ENCODE peak calls at places on chromosome 3, in four cellular contexts. S, X, T and E are unnamed samples.

GRCh38 chr3:15513810-15514662 is 7.5 kb downstream of the COLQ start:
- DNase-seq in S (no peak), X (no peak), T (no peak), E (no peak)

GRCh38 chr3:177652556-177653290 is 455.4 kb upstream of the TBL1XR1 start:
- DNase-seq in S (no peak), X (peak; percentile 32), T (no peak), E (no peak)

GRCh38 chr3:170331143-170331542 is 26.4 kb upstream of the SKIL start:
- DNase-seq in S (peak; percentile 87), X (no peak), T (no peak), E (no peak)

GRCh38 chr3:43733459-43734384 is 43.0 kb downstream of the ABHD5 start:
- DNase-seq in S (no peak), X (peak; percentile 72), T (peak; percentile 91), E (peak; percentile 47)

GRCh38 chr3:195802261-195802701 is 9.4 kb downstream of the MUC4 start:
- DNase-seq in S (no peak), X (no peak), T (no peak), E (no peak)

GRCh38 chr3:192919895-192920294 is 2.2 kb upstream of the MB21D2 start:
- DNase-seq in S (no peak), X (no peak), T (no peak), E (no peak)

GRCh38 chr3:58029842-58030584 is 21.8 kb downstream of the FLNB start:
- DNase-seq in S (no peak), X (no peak), T (no peak), E (no peak)

GRCh38 chr3:179666436-179667035 is 13.7 kb downstream of the USP13 start:
- DNase-seq in S (no peak), X (peak; percentile 42), T (no peak), E (peak; percentile 46)

GRCh38 chr3:83941990-83942710 is 1016.6 kb upstream of the CADM2 start:
- DNase-seq in S (no peak), X (no peak), T (no peak), E (no peak)

GRCh38 chr3:5188419-5189405 is 1.2 kb downstream of the EDEM1 start:
- DNase-seq in S (peak; percentile 46), X (peak; percentile 49), T (no peak), E (peak; percentile 49)

GRCh38 chr3:168096210-168096795 is 579 bp upstream of the GOLIM4 start:
- DNase-seq in S (peak; percentile 62), X (peak; percentile 90), T (peak; percentile 81), E (peak; percentile 56)

GRCh38 chr3:136078421-136079364 is 113.2 kb downstream of the PPP2R3A start:
- DNase-seq in S (no peak), X (peak; percentile 56), T (no peak), E (peak; percentile 23)

GRCh38 chr3:156675744-156676466 is 1.5 kb downstream of the TIPARP start:
- DNase-seq in S (peak; percentile 25), X (peak; percentile 90), T (peak; percentile 79), E (peak; percentile 21)

GRCh38 chr3:62954579-62954978 is 79.4 kb upstream of the CADPS start:
- DNase-seq in S (no peak), X (no peak), T (no peak), E (no peak)

GRCh38 chr3:23202203-23202920 is 765 bp upstream of the UBE2E2 start:
- DNase-seq in S (no peak), X (peak; percentile 41), T (peak; percentile 72), E (peak; percentile 76)

GRCh38 chr3:47005212-47006144 is 26.0 kb downstream of the NBEAL2 start:
- DNase-seq in S (peak; percentile 7), X (no peak), T (peak; percentile 60), E (no peak)

GRCh38 chr3:171712168-171712938 is 97.9 kb downstream of the PLD1 start:
- DNase-seq in S (no peak), X (peak; percentile 38), T (no peak), E (no peak)

GRCh38 chr3:100928638-100929428 is 64.4 kb downstream of the ABI3BP start:
- DNase-seq in S (no peak), X (peak; percentile 82), T (no peak), E (no peak)

GRCh38 chr3:151379083-151379734 is 5.3 kb downstream of the P2RY12 start:
- DNase-seq in S (peak; percentile 11), X (peak; percentile 56), T (no peak), E (peak; percentile 69)

GRCh38 chr3:52846427-52846983 is 11.7 kb upstream of the MUSTN1 start:
- DNase-seq in S (no peak), X (no peak), T (no peak), E (no peak)

GRCh38 chr3:44045476-44046275 is 196.0 kb upstream of the TOPAZ1 start:
- DNase-seq in S (peak; percentile 63), X (no peak), T (no peak), E (no peak)

GRCh38 chr3:42014949-42015533 is 53.1 kb upstream of the ULK4 start:
- DNase-seq in S (peak; percentile 55), X (peak; percentile 60), T (peak; percentile 82), E (peak; percentile 59)

GRCh38 chr3:43995078-43995928 is 246.4 kb upstream of the TOPAZ1 start:
- DNase-seq in S (no peak), X (peak; percentile 19), T (no peak), E (peak; percentile 77)

GRCh38 chr3:43401171-43401570 is 114.8 kb downstream of the SNRK start:
- DNase-seq in S (no peak), X (no peak), T (no peak), E (no peak)

GRCh38 chr3:12178091-12178820 is 19.5 kb upstream of the TIMP4 start:
- DNase-seq in S (no peak), X (peak; percentile 91), T (peak; percentile 74), E (no peak)

GRCh38 chr3:169052465-169053302 is 610.8 kb downstream of the MECOM start:
- DNase-seq in S (no peak), X (no peak), T (no peak), E (no peak)

GRCh38 chr3:158395421-158395820 is 175.6 kb upstream of the MLF1 start:
- DNase-seq in S (no peak), X (peak; percentile 3), T (no peak), E (no peak)

GRCh38 chr3:139499536-139499935 is 23.2 kb upstream of the RBP2 start:
- DNase-seq in S (no peak), X (no peak), T (no peak), E (no peak)

GRCh38 chr3:180926526-180926925 is 14.1 kb downstream of the FXR1 start:
- DNase-seq in S (no peak), X (no peak), T (no peak), E (no peak)

GRCh38 chr3:178483704-178484103 is 52.5 kb upstream of the KCNMB2 start:
- DNase-seq in S (no peak), X (peak; percentile 36), T (no peak), E (no peak)

GRCh38 chr3:62755285-62755684 is 119.9 kb downstream of the CADPS start:
- DNase-seq in S (no peak), X (no peak), T (no peak), E (no peak)

GRCh38 chr3:119643094-119643493 is 17.3 kb downstream of the POPDC2 start:
- DNase-seq in S (no peak), X (peak; percentile 44), T (no peak), E (no peak)

GRCh38 chr3:138434276-138434874 is at the start of gene ESYT3:
- DNase-seq in S (peak; percentile 78), X (peak; percentile 73), T (peak; percentile 80), E (peak; percentile 89)
- H3K27me3 ChIP-seq in S (peaks cover 50% of the 10 kb centered on the region), X (peaks cover 59% of the 10 kb centered on the region), T (no peaks in the 10 kb centered on the region), E (peaks cover 52% of the 10 kb centered on the region)

GRCh38 chr3:184538600-184539431 is 22.8 kb upstream of the EPHB3 start:
- DNase-seq in S (no peak), X (no peak), T (no peak), E (no peak)
- H3K27me3 ChIP-seq in S (peaks cover 60% of the 10 kb centered on the region), X (peaks cover 6% of the 10 kb centered on the region), T (no peaks in the 10 kb centered on the region), E (no peaks in the 10 kb centered on the region)

GRCh38 chr3:124428372-124429128 is 301.7 kb upstream of the UMPS start:
- DNase-seq in S (no peak), X (no peak), T (no peak), E (no peak)

GRCh38 chr3:124420392-124420791 is 309.9 kb upstream of the UMPS start:
- DNase-seq in S (no peak), X (no peak), T (no peak), E (no peak)

GRCh38 chr3:124429129-124429815 is 301.0 kb upstream of the UMPS start:
- DNase-seq in S (no peak), X (peak; percentile 7), T (no peak), E (no peak)

GRCh38 chr3:124422805-124423204 is 307.4 kb upstream of the UMPS start:
- DNase-seq in S (no peak), X (no peak), T (no peak), E (no peak)

GRCh38 chr3:124424396-124424795 is 305.9 kb upstream of the UMPS start:
- DNase-seq in S (no peak), X (no peak), T (no peak), E (no peak)
- H3K27me3 ChIP-seq in S (no peaks in the 10 kb centered on the region), X (no peaks in the 10 kb centered on the region), T (no peaks in the 10 kb centered on the region), E (no peaks in the 10 kb centered on the region)

GRCh38 chr3:128998532-128998931 is 2.6 kb upstream of the EFCC1 start:
- DNase-seq in S (no peak), X (no peak), T (no peak), E (no peak)

GRCh38 chr3:129001101-129001816 is at the start of gene EFCC1:
- DNase-seq in S (peak; percentile 46), X (peak; percentile 55), T (peak; percentile 73), E (peak; percentile 83)

GRCh38 chr3:129000742-129001100 is 383 bp upstream of the EFCC1 start:
- DNase-seq in S (no peak), X (no peak), T (no peak), E (peak; percentile 61)

GRCh38 chr3:128997486-128997885 is 3.6 kb upstream of the CFAP92 start:
- DNase-seq in S (no peak), X (no peak), T (no peak), E (no peak)

DNA sequence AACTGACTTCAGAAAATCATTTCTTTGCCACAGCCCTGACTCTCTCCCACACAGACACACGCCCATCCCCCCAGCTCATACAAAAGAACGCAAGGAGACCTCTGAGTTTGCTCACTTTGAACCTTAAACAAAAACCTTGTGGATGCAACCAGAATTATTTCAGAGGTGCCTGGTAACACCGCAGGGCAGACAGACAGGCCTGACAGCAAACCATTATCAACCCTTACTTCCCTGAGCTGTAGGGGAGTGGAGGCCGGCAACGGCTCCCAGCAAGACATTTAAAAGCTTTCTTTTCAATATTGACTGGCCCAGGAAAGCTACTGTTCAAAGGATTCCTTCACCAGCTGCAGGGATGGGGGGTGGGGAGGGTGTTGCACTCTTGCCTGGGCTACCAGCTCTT is 2.0 kb upstream of the EFCC1 start:
- DNase-seq in S (no peak), X (no peak), T (no peak), E (no peak)
- H3K27me3 ChIP-seq in S (peaks cover 49% of the 10 kb centered on the region), X (peaks cover 90% of the 10 kb centered on the region), T (no peaks in the 10 kb centered on the region), E (peaks cover 87% of the 10 kb centered on the region)

GRCh38 chr3:134693226-134693625 is 42.4 kb upstream of the KY start:
- DNase-seq in S (no peak), X (no peak), T (no peak), E (no peak)
- H3K27me3 ChIP-seq in S (no peaks in the 10 kb centered on the region), X (peaks cover 30% of the 10 kb centered on the region), T (no peaks in the 10 kb centered on the region), E (peaks cover 4% of the 10 kb centered on the region)

DNA sequence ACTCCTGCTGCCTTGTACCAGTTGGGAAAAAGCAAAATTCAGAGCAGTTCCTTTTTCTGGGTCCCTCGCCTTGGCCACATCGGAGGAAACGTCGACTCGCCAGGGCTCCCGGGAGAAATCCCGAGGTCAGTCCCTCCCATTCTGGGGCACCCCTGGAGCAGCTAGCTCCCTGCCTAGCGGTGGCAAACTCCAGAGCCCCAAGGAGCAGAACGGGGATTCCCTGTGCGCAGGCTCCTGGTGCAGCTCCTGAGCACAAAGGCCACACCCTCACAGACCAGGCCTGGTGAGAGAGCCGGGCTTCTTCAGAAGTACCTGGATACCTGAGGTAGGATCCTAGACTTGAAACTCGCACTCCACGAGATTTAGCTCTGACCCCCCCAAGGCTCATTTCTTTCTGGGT is 2.6 kb downstream of the LRRC3B start:
- DNase-seq in S (no peak), X (no peak), T (no peak), E (peak; percentile 56)
- H3K27me3 ChIP-seq in S (peaks cover 45% of the 10 kb centered on the region), X (peaks cover 75% of the 10 kb centered on the region), T (no peaks in the 10 kb centered on the region), E (peaks cover 98% of the 10 kb centered on the region)

GRCh38 chr3:32817561-32818430 is at the start of gene TRIM71:
- DNase-seq in S (no peak), X (no peak), T (no peak), E (no peak)
- H3K27me3 ChIP-seq in S (peaks cover 82% of the 10 kb centered on the region), X (no peaks in the 10 kb centered on the region), T (peaks cover 11% of the 10 kb centered on the region), E (no peaks in the 10 kb centered on the region)